ENCODE peak calls at places on chromosomes 6 and 20, in seven cellular contexts. S is GM12878, N is H1, W is HCT116, L is HepG2, V is K562, K is SK-N-SH. U is an unnamed sample.

GRCh38 chr6:92910636-92911035 is 508.7 kb downstream of the EPHA7 start:
- DNase-seq in L (no peak), K (no peak), W (no peak), V (no peak), S (no peak), N (no peak), U (no peak)

GRCh38 chr20:45918779-45919535 is 7.0 kb upstream of the PLTP start:
- DNase-seq in V (no peak), W (no peak), L (no peak), S (no peak), K (no peak), N (no peak), U (no peak)

GRCh38 chr6:84652356-84653026 is 111.9 kb downstream of the TBX18 start:
- DNase-seq in W (no peak), V (no peak), S (no peak), N (no peak), K (no peak), L (no peak), U (no peak)

GRCh38 chr20:25408170-25408547 is 686 bp downstream of the GINS1 start:
- DNase-seq in W (no peak), S (no peak), N (no peak), L (no peak), V (no peak), K (peak; percentile 15), U (no peak)

GRCh38 chr6:44470746-44471145 is 83.2 kb downstream of the CDC5L start:
- DNase-seq in L (no peak), N (no peak), K (no peak), S (no peak), W (no peak), V (no peak), U (no peak)

GRCh38 chr6:167766986-167767714 is 59.6 kb upstream of the AFDN start:
- DNase-seq in V (peak; percentile 68), W (no peak), L (no peak), S (no peak), N (no peak), K (no peak), U (no peak)

GRCh38 chr6:3784885-3785744 is 33.6 kb upstream of the PXDC1 start:
- DNase-seq in K (no peak), S (no peak), V (no peak), N (no peak), W (no peak), L (no peak), U (no peak)

GRCh38 chr20:7601431-7601830 is 338.8 kb downstream of the HAO1 start:
- DNase-seq in N (no peak), S (no peak), V (no peak), W (no peak), K (no peak), L (no peak), U (no peak)

GRCh38 chr20:50645253-50646068 is 45.9 kb downstream of the RIPOR3 start:
- DNase-seq in V (no peak), S (no peak), L (peak; percentile 100), W (peak; percentile 80), K (no peak), N (peak; percentile 85), U (peak; percentile 78)

GRCh38 chr6:78538002-78538401 is 329.3 kb upstream of the IRAK1BP1 start:
- DNase-seq in W (no peak), V (no peak), K (no peak), L (no peak), S (no peak), N (no peak), U (no peak)

GRCh38 chr6:20092071-20092566 is 120.2 kb downstream of the MBOAT1 start:
- DNase-seq in W (peak; percentile 57), S (peak; percentile 17), L (peak; percentile 57), K (peak; percentile 36), N (no peak), V (peak; percentile 39), U (peak; percentile 7)

GRCh38 chr6:15063253-15063853 is 182.5 kb upstream of the JARID2 start:
- DNase-seq in W (no peak), N (no peak), V (no peak), K (no peak), S (no peak), L (peak; percentile 31), U (no peak)

GRCh38 chr6:10585232-10585887 is 64.2 kb downstream of the GCNT2 start:
- DNase-seq in N (peak; percentile 75), K (no peak), L (no peak), V (no peak), W (no peak), S (no peak), U (peak; percentile 7)

GRCh38 chr20:6231551-6231950 is 108.7 kb upstream of the FERMT1 start:
- DNase-seq in K (no peak), V (no peak), N (no peak), L (no peak), S (no peak), W (no peak), U (no peak)

GRCh38 chr6:56713285-56713684 is 70.6 kb upstream of the DST start:
- DNase-seq in K (no peak), L (peak; percentile 44), S (no peak), W (peak; percentile 77), V (no peak), N (no peak), U (no peak)

GRCh38 chr6:163897030-163897429 is 482.5 kb downstream of the QKI start:
- DNase-seq in N (no peak), S (no peak), W (no peak), L (no peak), K (no peak), V (no peak), U (no peak)

GRCh38 chr6:13848553-13849150 is 34.3 kb upstream of the MCUR1 start:
- DNase-seq in W (no peak), K (no peak), S (no peak), L (no peak), N (no peak), V (no peak), U (peak; percentile 54)
- TF ChIP-seq JUND in W (no peak), K (no peak), S (no peak), L (no peak), N (no peak), V (no peak), U (no peak)

GRCh38 chr6:34657307-34657978 is 39.1 kb downstream of the ILRUN start:
- DNase-seq in K (no peak), N (no peak), W (no peak), S (no peak), L (peak; percentile 98), V (peak; percentile 49), U (peak; percentile 33)
- TF ChIP-seq JUND in K (no peak), N (no peak), W (peak; percentile 28), S (no peak), L (peak; percentile 77), V (no peak), U (no peak)

DNA sequence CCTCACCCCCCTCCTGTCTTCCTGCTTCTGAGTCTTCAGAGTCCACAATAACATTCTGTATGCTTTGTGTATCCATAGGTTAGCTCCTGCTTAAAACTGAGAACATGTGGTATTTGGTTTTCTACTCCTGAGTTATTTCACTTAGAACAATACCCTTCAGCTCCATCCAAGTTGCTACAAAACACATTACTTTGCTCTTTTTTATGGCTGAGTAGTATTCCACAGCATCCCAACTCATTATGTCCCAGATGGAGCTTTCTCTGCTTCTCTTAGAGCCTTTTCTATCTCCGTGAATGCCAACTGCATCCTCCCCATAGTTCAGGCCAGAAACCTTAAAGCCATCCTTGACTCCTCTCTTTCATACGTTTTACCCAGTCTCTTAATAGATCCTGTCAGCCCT is 55.8 kb downstream of the STMND1 start:
- DNase-seq in S (no peak), W (no peak), L (no peak), N (no peak), K (no peak), V (no peak), U (no peak)
- TF ChIP-seq JUND in S (no peak), W (no peak), L (no peak), N (no peak), K (no peak), V (no peak), U (no peak)

GRCh38 chr6:138572885-138573284 is 73.6 kb upstream of the NHSL1 start:
- DNase-seq in W (no peak), N (no peak), V (no peak), S (no peak), L (no peak), K (no peak), U (no peak)
- TF ChIP-seq JUND in W (no peak), N (no peak), V (no peak), S (no peak), L (no peak), K (no peak), U (no peak)

GRCh38 chr6:80744213-80744612 is 637.7 kb downstream of the BCKDHB start:
- DNase-seq in W (no peak), S (no peak), V (no peak), L (no peak), K (no peak), N (no peak), U (no peak)

GRCh38 chr6:80742481-80742880 is 636.0 kb downstream of the BCKDHB start:
- DNase-seq in S (no peak), L (peak; percentile 1), K (no peak), W (peak; percentile 35), V (no peak), N (no peak), U (no peak)
- TF ChIP-seq JUND in S (no peak), L (no peak), K (no peak), W (no peak), V (no peak), N (no peak), U (no peak)

GRCh38 chr6:63458480-63459115 is 113.7 kb upstream of the LOC128125822 start:
- DNase-seq in K (no peak), S (peak; percentile 9), W (no peak), L (peak; percentile 99), N (no peak), V (no peak), U (no peak)
- TF ChIP-seq JUND in K (no peak), S (no peak), W (no peak), L (no peak), N (no peak), V (no peak), U (no peak)

GRCh38 chr6:142011775-142012174 is 121.0 kb upstream of the GJE1 start:
- DNase-seq in V (no peak), L (no peak), N (no peak), W (no peak), K (no peak), S (no peak), U (no peak)

GRCh38 chr6:142013875-142014495 is 118.7 kb upstream of the GJE1 start:
- DNase-seq in L (no peak), K (no peak), W (peak; percentile 27), S (no peak), N (no peak), V (no peak), U (no peak)

GRCh38 chr6:142013286-142013685 is 119.4 kb upstream of the GJE1 start:
- DNase-seq in K (no peak), V (no peak), W (peak; percentile 84), N (no peak), S (no peak), L (no peak), U (no peak)

GRCh38 chr6:142015011-142015410 is 117.7 kb upstream of the GJE1 start:
- DNase-seq in W (peak; percentile 19), V (no peak), N (no peak), L (no peak), K (no peak), S (no peak), U (no peak)

GRCh38 chr6:142014515-142014914 is 118.2 kb upstream of the GJE1 start:
- DNase-seq in N (no peak), W (peak; percentile 79), L (no peak), K (no peak), S (no peak), V (no peak), U (no peak)
- TF ChIP-seq JUND in N (no peak), W (peak; percentile 82), L (no peak), K (peak; percentile 88), S (no peak), V (no peak), U (no peak)